ENCODE peak calls at places on chromosomes 12 and 14, in four cellular contexts. P is neuronal stem cell, E is H1, D is mesendoderm. S is an unnamed sample.
A peak's percentile ranks its signal among the peaks of the same experiment; 100 is the strongest.

GRCh38 chr12:79737875-79738718 is 47.3 kb upstream of the PAWR start:
- DNase-seq in P (peak; percentile 50), E (no peak), D (peak; percentile 62), S (peak; percentile 70)

GRCh38 chr12:64931981-64932380 is 107.5 kb downstream of the TBC1D30 start:
- DNase-seq in P (no peak), E (no peak), D (peak; percentile 44), S (no peak)

GRCh38 chr14:105358140-105358846 is 40.0 kb upstream of the TEX22 start:
- DNase-seq in P (no peak), E (no peak), D (no peak), S (no peak)

GRCh38 chr12:76037130-76038105 is 5.8 kb upstream of the PHLDA1 start:
- DNase-seq in P (peak; percentile 53), E (no peak), D (peak; percentile 86), S (peak; percentile 87)

GRCh38 chr14:67999693-68000384 is 180.3 kb downstream of the RAD51B start:
- DNase-seq in P (no peak), E (no peak), D (no peak), S (peak; percentile 86)

GRCh38 chr12:107593713-107594381 is 91.8 kb upstream of the PWP1 start:
- DNase-seq in P (no peak), E (no peak), D (peak; percentile 53), S (no peak)

GRCh38 chr12:131620520-131620919 is 90.4 kb upstream of the SFSWAP start:
- DNase-seq in P (no peak), E (no peak), D (peak; percentile 46), S (no peak)

GRCh38 chr12:22318122-22318737 is 16.3 kb downstream of the ST8SIA1 start:
- DNase-seq in P (no peak), E (no peak), D (no peak), S (peak; percentile 28)

GRCh38 chr14:43169722-43170121 is 1337.4 kb downstream of the FSCB start:
- DNase-seq in P (no peak), E (no peak), D (no peak), S (no peak)

GRCh38 chr14:24806061-24806678 is 172.2 kb upstream of the GZMB start:
- DNase-seq in P (peak; percentile 66), E (peak; percentile 57), D (peak; percentile 80), S (peak; percentile 45)

GRCh38 chr14:24238123-24238522 is 4.3 kb downstream of the TINF2 start:
- DNase-seq in P (no peak), E (no peak), D (peak; percentile 7), S (no peak)

DNA sequence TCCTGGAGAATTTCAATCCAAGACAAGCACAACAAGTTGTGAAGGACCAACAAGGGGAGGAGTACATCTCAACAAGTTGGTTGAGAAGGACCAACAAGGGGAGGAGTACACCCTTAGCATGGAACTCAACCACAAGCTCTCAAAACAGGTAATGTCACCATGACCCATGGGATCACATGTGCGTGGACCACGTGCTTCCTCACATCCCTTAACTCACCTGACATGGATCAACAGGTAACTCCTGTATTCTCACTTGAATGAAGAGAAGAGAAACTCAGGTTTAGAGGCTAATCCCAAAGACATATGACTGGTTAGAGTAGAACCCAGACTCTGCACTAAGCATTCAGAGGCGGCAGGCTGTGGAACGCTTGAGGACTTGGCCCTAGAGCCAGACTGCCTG is 6.2 kb downstream of the CRACR2A start:
- DNase-seq in P (no peak), E (no peak), D (no peak), S (no peak)
- H3K23ac ChIP-seq in P (no peak overlapping the region), E (no peak overlapping the region), D (no peak overlapping the region), S (no peak overlapping the region)

DNA sequence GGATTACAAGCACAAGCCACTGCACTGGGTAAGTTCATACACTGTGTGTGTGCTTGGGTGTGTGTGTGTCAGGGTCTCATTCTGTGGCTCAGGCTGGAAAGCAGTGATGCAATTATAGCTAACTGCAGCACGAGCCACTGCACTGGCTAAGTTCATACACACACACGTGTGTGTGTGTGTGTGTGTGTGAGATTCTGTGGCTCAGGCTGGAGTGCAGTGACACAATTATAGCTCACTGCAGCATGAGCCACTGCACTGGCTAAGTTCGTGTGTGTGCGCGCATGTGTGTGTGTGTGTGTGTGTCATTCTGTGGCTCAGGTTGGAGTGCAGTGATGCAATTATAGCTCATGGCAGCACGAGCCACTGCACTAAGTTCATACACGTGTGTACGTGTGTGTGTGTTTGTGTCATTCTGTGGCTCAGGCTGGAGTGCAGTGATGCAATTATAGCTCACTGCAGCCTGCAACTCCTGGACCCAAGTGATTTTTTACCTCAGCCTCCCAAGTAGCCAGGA is 85.4 kb downstream of the HECTD1 start:
- DNase-seq in P (no peak), E (no peak), D (no peak), S (peak; percentile 23)
- H3K23ac ChIP-seq in P (peak overlapping the region; percentile 85), E (no peak overlapping the region), D (no peak overlapping the region), S (no peak overlapping the region)

DNA sequence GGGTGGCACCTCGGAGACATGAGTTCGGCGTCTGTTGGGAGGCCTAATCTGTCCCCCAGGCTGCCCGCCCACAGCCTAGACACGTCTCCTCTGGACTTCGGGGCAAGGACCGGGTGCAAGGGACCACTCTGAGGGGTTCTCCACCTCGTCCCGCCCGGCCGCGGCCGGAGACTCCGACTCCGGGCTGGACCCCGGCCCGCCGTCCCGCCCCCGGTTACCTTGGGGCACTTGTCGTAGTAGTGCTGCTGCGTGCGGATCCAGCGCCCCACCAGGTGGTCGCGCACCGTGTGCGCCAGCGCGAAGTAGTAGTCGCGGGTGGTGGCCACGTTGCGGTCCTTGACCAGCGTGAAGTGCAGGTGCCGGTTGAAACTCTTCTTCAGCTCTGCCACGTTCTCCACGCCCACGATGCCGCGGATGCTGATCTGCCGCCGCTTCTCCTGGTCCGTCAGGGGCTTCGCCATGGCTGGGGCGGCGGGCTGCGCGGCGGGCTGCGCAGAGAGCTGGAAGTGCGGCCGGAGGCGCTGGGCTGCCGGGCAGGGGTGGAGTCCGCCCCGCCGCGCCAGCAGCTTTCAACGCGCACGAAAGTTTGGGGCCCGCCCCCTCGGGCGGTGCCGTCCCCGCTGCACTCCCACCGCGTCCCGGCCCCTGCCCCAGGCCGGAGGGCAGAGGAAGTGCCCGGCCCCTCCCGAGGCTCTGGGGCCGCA is at the start of gene PYGL:
- DNase-seq in P (peak; percentile 65), E (no peak), D (peak; percentile 82), S (peak; percentile 49)
- H3K23ac ChIP-seq in P (peak within 1 kb of the TSS; percentile 96), E (no peak within 1 kb of the TSS), D (peak within 1 kb of the TSS; percentile 66), S (peak within 1 kb of the TSS; percentile 82)

GRCh38 chr12:53180931-53181645 is 363 bp upstream of the CSAD start:
- DNase-seq in P (peak; percentile 81), E (no peak), D (peak; percentile 89), S (peak; percentile 71)

GRCh38 chr12:53182836-53183235 is 2.1 kb upstream of the CSAD start:
- DNase-seq in P (no peak), E (no peak), D (no peak), S (no peak)

GRCh38 chr12:53181935-53182334 is 1.2 kb upstream of the CSAD start:
- DNase-seq in P (no peak), E (no peak), D (no peak), S (no peak)

GRCh38 chr12:53179694-53180269 is 740 bp upstream of the ZNF740 start:
- DNase-seq in P (peak; percentile 15), E (no peak), D (no peak), S (no peak)

DNA sequence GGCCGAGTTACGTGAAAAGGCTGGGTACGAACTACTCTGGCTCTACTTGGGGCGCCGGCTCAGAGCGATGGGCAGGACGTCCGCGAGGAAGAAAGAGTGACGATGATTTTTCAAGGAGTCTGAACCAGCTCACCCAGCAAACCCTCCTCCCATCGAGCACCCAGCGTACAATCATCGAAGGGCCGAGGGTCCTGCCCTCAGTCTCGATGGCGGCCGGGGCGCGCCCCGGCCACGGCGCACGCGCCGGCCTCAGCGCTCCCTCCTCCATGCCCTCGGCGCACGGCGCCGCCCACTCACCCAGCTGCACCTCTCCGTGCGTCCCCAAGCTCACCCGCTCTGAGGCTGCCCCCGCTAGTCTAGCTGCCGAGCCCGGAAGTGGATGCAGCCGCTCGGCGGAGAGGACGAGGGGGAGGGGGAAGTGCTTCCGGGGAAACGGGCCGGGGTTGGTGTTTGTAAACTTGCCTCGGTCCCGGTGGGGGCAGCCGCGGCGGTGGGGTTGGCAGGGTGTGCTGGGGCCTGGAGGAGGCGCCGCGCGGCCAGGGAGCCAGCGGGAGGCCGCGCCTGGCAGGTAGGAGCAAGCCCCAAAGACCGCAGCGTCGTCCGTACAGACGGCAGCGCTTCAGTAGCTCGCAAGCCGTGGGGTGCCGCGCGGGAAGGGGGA is at the start of the genes CSAD and ZNF740:
- DNase-seq in P (peak; percentile 97), E (peak; percentile 94), D (peak; percentile 99), S (peak; percentile 97)
- H3K23ac ChIP-seq in P (peak within 1 kb of the TSS; percentile 98), E (no peak within 1 kb of the TSS), D (peak within 1 kb of the TSS; percentile 94), S (peak within 1 kb of the TSS; percentile 98)

DNA sequence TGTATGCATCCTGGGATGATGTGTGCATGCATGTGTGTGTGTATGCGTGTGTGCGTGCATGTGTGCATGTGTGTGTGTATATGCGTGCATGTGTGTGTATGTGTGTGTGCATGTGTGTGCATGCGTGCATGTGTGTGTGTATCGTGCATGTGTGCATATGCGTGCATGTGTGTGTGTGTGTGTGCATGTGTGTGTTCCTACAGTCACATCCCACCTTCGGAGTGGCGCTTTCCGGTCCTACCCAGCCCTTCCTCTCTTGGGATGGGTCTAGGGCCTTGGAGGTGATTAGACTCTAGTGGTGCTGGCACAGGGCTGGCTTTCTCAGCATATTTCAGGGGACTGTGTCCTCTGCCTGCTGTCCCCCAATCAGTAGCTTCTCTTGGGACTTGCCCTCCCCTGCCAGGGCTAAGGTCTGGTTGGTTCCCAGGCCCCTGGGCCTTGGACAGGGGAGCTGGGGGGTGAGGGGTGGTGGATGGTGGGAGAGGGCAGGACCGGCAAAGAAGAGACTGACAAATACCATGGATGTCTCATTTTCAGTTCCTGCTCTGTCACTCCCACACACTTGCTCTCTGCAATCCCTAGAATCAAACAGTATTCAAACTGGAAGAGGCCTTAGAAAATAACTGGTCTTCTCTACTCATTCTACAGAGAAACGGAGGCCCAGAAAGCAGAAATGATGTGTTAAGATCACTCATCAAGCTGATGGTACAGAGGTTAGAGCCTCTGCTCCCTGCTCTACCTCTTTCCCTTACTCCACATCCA is 21.9 kb upstream of the FAIM2 start:
- DNase-seq in P (no peak), E (no peak), D (no peak), S (no peak)
- H3K23ac ChIP-seq in P (peak overlapping the region; percentile 98), E (no peak overlapping the region), D (no peak overlapping the region), S (no peak overlapping the region)

S was measured in IMR-90.